ENCODE peak calls at places on chromosomes 11 and 22, in eight cellular contexts. F, I, K, R, J, T, L and W are unnamed samples.

GRCh38 chr11:66619080-66619554 is 2.7 kb downstream of the RBM14 start:
- DNase-seq in F (no peak), I (no peak), K (no peak), R (no peak), J (no peak), T (no peak), L (no peak), W (no peak)

GRCh38 chr22:36329217-36330078 is 58.3 kb downstream of the MYH9 start:
- DNase-seq in F (peak), I (peak), K (no peak), R (peak), J (peak), T (peak), L (peak), W (peak)

GRCh38 chr11:64090811-64091516 is 55.2 kb downstream of the FLRT1 start:
- DNase-seq in F (no peak), I (no peak), K (no peak), R (no peak), J (no peak), T (no peak), L (no peak), W (no peak)

GRCh38 chr11:16081756-16082531 is 274.4 kb downstream of the SOX6 start:
- DNase-seq in F (no peak), I (no peak), K (no peak), R (no peak), J (no peak), T (no peak), L (no peak), W (no peak)

GRCh38 chr11:12085371-12086251 is 24.8 kb upstream of the MICAL2 start:
- DNase-seq in F (no peak), I (peak), K (no peak), R (no peak), J (no peak), T (no peak), L (no peak), W (no peak)

GRCh38 chr22:30270841-30271240 is 4.2 kb upstream of the OSM start:
- DNase-seq in F (no peak), I (peak), K (peak), R (peak), J (no peak), T (no peak), L (no peak), W (no peak)

GRCh38 chr22:27252282-27253049 is 549.1 kb downstream of the MN1 start:
- DNase-seq in F (peak), I (peak), K (no peak), R (no peak), J (peak), T (no peak), L (no peak), W (no peak)

GRCh38 chr11:61329871-61330270 is 3.0 kb downstream of the DDB1 start:
- DNase-seq in F (no peak), I (no peak), K (no peak), R (no peak), J (no peak), T (no peak), L (no peak), W (no peak)

GRCh38 chr11:122075016-122075415 is 41.0 kb downstream of the BLID start:
- DNase-seq in F (no peak), I (no peak), K (no peak), R (no peak), J (no peak), T (no peak), L (no peak), W (no peak)

GRCh38 chr22:42745118-42745517 is 24.4 kb upstream of the A4GALT start:
- DNase-seq in F (no peak), I (no peak), K (no peak), R (no peak), J (no peak), T (no peak), L (no peak), W (no peak)

GRCh38 chr22:17972385-17973181 is 51.8 kb downstream of the MICAL3 start:
- DNase-seq in F (no peak), I (peak), K (no peak), R (no peak), J (peak), T (no peak), L (no peak), W (no peak)

DNA sequence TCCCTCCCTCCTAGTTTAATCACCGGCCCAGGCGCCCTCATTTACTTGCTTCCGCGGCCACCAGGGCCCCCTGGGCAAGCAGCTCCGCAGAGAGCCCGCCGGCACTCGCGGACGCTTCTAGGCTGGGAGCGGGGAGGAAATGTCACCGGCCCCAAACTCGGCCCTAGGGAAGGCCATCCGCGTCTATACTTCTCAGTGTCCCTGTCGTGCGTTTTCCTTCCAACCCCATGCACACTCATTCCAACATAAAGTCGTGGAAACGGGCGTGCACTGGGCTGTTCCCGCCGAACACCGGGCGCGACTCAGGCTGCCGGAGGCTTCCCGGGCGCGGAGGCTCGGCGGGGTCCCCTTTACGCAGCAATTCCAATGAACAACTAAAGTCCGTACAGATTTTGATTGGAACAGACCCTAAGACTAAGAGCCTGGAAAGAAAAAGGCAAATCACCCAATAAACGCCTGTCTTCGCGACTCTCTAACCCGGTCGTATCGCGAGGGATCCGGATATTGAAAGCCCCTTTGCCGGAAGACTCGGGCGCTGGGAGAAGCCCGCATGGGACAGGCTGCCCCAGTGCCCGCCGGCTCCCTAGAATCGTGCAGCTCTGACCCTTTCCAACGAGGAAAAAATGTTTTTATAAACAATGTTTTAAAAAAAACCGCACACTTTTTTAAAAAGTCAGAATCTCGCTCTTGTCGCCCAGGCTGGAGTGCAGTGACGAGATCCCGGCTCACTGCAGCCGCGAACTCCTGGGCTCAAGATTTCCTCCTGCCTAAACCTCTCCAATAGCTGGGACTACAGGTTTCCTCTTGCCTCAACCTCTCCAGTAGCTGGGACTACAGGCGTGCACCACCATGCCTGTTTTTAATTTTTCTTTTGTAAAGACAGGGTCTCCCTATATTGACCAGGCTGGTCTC is 1.3 kb upstream of the BARX2 start:
- DNase-seq in F (no peak), I (no peak), K (no peak), R (no peak), J (no peak), T (peak), L (peak), W (no peak)
- TF ChIP-seq CTCF in F (no peak), I (no peak), K (no peak), R (no peak), J (no peak), T (no peak), L (no peak), W (peak)

GRCh38 chr11:3225159-3225758 is 6.6 kb upstream of the MRGPRG start:
- DNase-seq in F (no peak), I (peak), K (no peak), R (no peak), J (no peak), T (no peak), L (no peak), W (no peak)

GRCh38 chr11:3227568-3228444 is 4.4 kb downstream of the MRGPRE start:
- DNase-seq in F (no peak), I (no peak), K (peak), R (peak), J (no peak), T (no peak), L (peak), W (no peak)

GRCh38 chr11:3228445-3228829 is 3.8 kb downstream of the MRGPRE start:
- DNase-seq in F (no peak), I (no peak), K (no peak), R (no peak), J (no peak), T (no peak), L (no peak), W (no peak)

GRCh38 chr11:3225826-3226750 is 6.1 kb downstream of the MRGPRE start:
- DNase-seq in F (no peak), I (peak), K (no peak), R (no peak), J (no peak), T (no peak), L (no peak), W (no peak)

GRCh38 chr11:3226846-3227567 is 5.2 kb downstream of the MRGPRE start:
- DNase-seq in F (no peak), I (peak), K (no peak), R (no peak), J (no peak), T (no peak), L (no peak), W (no peak)
- TF ChIP-seq CTCF in F (no peak), I (no peak), K (no peak), R (no peak), J (no peak), T (no peak), L (no peak), W (no peak)

DNA sequence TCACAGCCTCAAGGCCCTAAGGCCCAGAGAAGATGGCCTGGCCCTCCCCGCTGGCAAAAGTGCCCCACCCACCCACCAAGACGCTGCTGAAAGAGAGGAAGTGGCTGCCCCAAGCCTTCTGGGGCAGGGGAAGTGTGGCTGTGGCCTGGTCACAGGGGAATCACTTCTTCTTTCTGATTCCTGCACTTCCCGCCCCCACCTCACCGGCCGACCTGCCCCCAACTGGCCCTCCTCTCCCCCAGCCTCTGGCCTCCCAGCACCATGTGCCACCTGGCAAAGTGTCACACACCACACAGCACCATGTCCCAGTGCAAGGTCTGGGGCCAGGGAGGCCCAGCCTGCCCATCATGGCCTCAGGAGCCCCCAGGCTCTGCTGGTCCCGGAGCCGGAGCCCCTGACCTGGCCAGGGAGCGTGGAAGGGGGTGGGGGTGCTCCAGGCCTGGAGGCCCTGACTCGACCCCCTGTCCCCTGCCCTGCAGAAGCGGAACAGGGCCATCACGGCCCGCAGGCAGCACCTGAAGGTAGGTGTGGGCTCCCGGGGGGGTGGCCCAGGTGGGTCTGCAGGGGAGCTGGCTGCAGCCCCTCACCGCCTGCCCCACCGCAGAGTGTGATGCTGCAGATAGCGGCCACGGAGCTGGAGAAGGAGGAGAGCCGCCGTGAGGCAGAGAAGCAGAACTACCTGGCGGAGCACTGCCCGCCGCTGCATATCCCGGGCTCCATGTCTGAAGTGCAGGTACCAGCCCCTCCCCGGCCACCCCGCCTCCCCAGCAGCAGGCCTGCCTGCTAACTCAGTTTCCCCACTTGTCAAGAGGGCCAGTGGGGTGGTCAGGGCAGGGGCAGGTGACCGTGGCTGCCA is 1.4 kb downstream of the TNNI2 start:
- DNase-seq in F (no peak), I (no peak), K (peak), R (peak), J (no peak), T (no peak), L (no peak), W (no peak)
- TF ChIP-seq CTCF in F (no peak), I (no peak), K (no peak), R (no peak), J (no peak), T (no peak), L (no peak), W (no peak)

GRCh38 chr11:69442807-69443137 is 38.7 kb upstream of the LINC01488 start:
- DNase-seq in F (peak), I (no peak), K (no peak), R (peak), J (no peak), T (peak), L (peak), W (no peak)

GRCh38 chr11:69443968-69444364 is 37.5 kb upstream of the LINC01488 start:
- DNase-seq in F (no peak), I (no peak), K (no peak), R (no peak), J (no peak), T (peak), L (no peak), W (no peak)

GRCh38 chr11:69440876-69441275 is 40.6 kb upstream of the LINC01488 start:
- DNase-seq in F (no peak), I (no peak), K (no peak), R (no peak), J (no peak), T (no peak), L (no peak), W (no peak)

GRCh38 chr11:69443138-69443967 is 38.1 kb upstream of the LINC01488 start:
- DNase-seq in F (peak), I (peak), K (peak), R (peak), J (peak), T (peak), L (peak), W (peak)

GRCh38 chr11:69442012-69442806 is 39.3 kb upstream of the LINC01488 start:
- DNase-seq in F (no peak), I (no peak), K (no peak), R (no peak), J (no peak), T (no peak), L (no peak), W (no peak)
- TF ChIP-seq CTCF in F (no peak), I (no peak), K (no peak), R (no peak), J (no peak), T (no peak), L (peak), W (no peak)

GRCh38 chr22:39306456-39307361 is 12.7 kb downstream of the RPL3 start:
- DNase-seq in F (peak), I (no peak), K (no peak), R (peak), J (no peak), T (peak), L (peak), W (no peak)
- TF ChIP-seq CTCF in F (peak), I (no peak), K (peak), R (peak), J (peak), T (peak), L (peak), W (peak)

DNA sequence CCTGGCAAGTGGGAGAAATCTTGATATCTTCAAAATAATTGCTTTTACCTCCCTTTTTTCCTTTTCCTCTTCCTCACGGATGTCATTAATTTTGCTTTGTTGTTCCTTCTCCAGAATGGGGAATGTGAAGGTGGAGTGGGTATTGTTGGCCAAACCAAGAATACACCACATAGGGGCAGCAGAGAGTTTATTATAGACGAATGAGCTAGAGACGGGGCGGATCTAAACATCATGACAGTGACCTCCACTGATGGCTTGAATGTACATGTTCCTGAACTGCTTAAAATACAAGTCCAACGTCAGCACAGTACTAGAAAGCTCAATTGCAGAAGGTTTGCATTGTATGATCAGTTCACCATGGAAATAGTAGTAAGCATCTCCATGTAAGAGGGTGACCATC is 122.3 kb upstream of the SNX19 start:
- DNase-seq in F (no peak), I (no peak), K (no peak), R (no peak), J (no peak), T (peak), L (no peak), W (no peak)
- TF ChIP-seq CTCF in F (no peak), I (no peak), K (no peak), R (no peak), J (no peak), T (peak), L (peak), W (no peak)

DNA sequence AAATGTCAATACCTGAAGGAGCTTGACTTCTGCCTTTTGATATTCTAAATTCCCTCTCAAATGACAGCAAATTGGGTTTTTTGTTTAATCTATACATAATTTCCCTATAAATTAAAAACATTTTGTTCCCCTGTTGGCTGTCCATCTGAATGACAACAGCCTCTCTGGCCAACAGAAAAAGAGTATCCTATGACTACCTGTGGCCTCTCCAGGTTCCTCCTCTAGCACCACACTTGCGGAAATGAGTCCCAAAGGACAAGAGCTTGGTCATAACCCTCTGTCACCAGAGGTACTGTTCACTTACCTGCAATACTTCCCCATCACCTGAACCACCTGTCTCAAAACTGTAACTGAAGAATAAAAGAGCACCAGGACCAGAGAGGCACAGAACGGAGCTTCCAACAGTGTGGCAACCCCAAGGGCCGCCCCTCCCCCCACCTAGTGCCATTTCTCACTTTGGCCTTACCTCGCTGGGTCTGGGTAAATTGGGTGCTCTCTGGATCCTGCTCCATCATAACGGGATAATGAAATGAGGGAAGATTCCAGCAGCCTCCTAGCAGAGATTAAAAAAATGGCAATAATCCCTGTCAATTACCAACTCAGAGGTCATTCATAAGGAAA is 81.5 kb downstream of the AMBRA1 start:
- DNase-seq in F (no peak), I (no peak), K (no peak), R (no peak), J (no peak), T (no peak), L (no peak), W (no peak)
- TF ChIP-seq CTCF in F (no peak), I (no peak), K (no peak), R (no peak), J (no peak), T (no peak), L (no peak), W (no peak)